ENCODE peak calls at places on chromosome 10, in five cellular contexts. Y is A549, V is tibial artery, D is left ventricle myocardium inferior, T is endothelial cell of umbilical vein. U is an unnamed sample.

GRCh38 chr10:116861796-116862195 is 12.5 kb downstream of the ENO4 start:
- DNase-seq in Y (no peak), V (no peak), D (no peak), T (no peak), U (no peak)

GRCh38 chr10:78139336-78139735 is 105.7 kb downstream of the RPS24 start:
- DNase-seq in Y (no peak), V (no peak), D (no peak), T (no peak), U (no peak)

GRCh38 chr10:49044293-49045217 is 70.8 kb downstream of the VSTM4 start:
- DNase-seq in Y (no peak), V (no peak), D (no peak), T (no peak), U (no peak)

GRCh38 chr10:105183506-105183905 is 542.4 kb downstream of the SORCS3 start:
- DNase-seq in Y (no peak), V (no peak), D (no peak), T (no peak), U (no peak)

GRCh38 chr10:125016611-125017202 is 74.8 kb downstream of the ZRANB1 start:
- DNase-seq in Y (no peak), V (peak), D (peak), T (no peak), U (no peak)

GRCh38 chr10:44437837-44438752 is 53.2 kb upstream of the CXCL12 start:
- DNase-seq in Y (no peak), V (no peak), D (no peak), T (no peak), U (no peak)

GRCh38 chr10:86139066-86139657 is 227.4 kb downstream of the GRID1 start:
- DNase-seq in Y (peak), V (no peak), D (no peak), T (no peak), U (no peak)

GRCh38 chr10:8055420-8056349 is 1.2 kb downstream of the GATA3 start:
- DNase-seq in Y (no peak), V (no peak), D (no peak), T (no peak), U (no peak)

GRCh38 chr10:27838291-27838690 is 92.7 kb upstream of the MKX start:
- DNase-seq in Y (no peak), V (no peak), D (no peak), T (no peak), U (no peak)

GRCh38 chr10:35979116-35979515 is 337.0 kb upstream of the FZD8 start:
- DNase-seq in Y (no peak), V (no peak), D (no peak), T (no peak), U (no peak)

DNA sequence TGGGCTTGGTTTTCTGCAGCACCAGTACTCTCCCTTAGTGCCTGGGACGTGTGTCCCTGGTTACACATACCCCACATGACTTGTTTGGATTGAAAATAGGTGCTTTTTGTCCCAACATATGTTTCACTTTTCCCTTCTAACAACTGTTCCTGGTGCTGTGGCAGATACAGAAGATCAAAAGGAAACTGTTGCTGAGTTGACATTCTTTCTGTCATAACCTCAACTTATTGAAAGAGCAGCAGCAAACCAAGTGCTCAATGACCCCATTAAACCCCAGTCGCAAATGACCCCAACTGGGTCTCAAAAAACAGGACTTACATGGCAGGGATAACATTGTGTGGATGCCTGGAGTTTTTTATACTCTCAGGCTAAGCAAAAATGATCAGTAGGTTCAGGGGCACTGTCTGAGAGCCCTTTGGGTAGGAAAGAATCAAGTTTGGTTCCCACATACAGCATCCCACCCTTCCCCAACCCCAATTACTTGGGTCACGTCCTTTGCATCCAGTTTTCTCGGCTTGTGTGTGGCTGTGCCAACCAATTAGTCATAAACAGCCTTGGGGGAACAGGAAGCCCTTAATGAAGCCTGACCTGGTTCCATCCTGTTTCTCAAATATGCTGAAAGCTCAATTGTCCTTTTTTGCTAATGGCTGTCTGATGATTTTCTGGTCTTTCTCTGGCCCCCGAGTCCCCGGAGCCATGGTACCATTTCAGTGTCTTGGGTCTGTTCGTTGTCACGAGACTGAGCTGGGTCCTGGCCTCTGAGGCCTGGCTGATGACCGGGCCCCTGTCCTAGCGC is 4.9 kb downstream of the HKDC1 start:
- DNase-seq in Y (no peak), V (no peak), D (no peak), T (peak), U (no peak)
- H3K27ac ChIP-seq in Y (no peak), V (no peak), D (no peak), T (peak), U (no peak)

GRCh38 chr10:70889291-70889690 is 926 bp upstream of the PCBD1 start:
- DNase-seq in Y (no peak), V (no peak), D (no peak), T (no peak), U (no peak)
- TF ChIP-seq CTCF in Y (no peak), V (no peak), D (no peak), T (no peak), U (no peak)

GRCh38 chr10:110214380-110214826 is 7.0 kb downstream of the MXI1 start:
- DNase-seq in Y (no peak), V (no peak), D (no peak), T (no peak), U (no peak)

GRCh38 chr10:110216942-110217341 is 9.5 kb downstream of the MXI1 start:
- DNase-seq in Y (no peak), V (no peak), D (no peak), T (no peak), U (no peak)

GRCh38 chr10:110216240-110216639 is 8.8 kb downstream of the MXI1 start:
- DNase-seq in Y (no peak), V (no peak), D (no peak), T (no peak), U (no peak)

GRCh38 chr10:110215286-110215685 is 7.9 kb downstream of the MXI1 start:
- DNase-seq in Y (no peak), V (no peak), D (no peak), T (no peak), U (no peak)

DNA sequence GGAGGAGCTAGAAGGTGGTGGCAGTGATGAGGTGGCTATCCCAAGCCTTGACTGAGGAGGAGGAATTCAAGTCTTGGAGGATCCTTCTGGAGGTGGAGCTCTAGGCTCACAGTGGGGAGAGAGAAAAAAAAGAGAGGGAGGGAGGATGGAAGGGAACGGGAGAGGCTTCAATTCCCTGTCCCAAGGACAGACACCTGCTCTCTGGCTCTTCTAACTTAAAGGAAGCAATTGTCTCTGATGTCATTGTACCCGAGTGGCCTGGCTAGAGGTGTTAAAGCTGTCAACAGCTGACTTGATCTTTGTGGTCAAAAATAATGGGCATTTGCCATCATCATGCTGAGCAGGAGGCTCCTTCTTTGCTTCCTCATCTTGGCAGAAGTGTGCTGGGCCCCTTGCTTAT is 8.3 kb downstream of the MXI1 start:
- DNase-seq in Y (no peak), V (no peak), D (no peak), T (no peak), U (no peak)
- H3K27ac ChIP-seq in Y (no peak), V (peak), D (peak), T (no peak), U (no peak)

GRCh38 chr10:80861882-80862281 is 324.2 kb downstream of the SH2D4B start:
- DNase-seq in Y (no peak), V (no peak), D (no peak), T (no peak), U (no peak)
- TF ChIP-seq CTCF in Y (no peak), V (no peak), D (no peak), T (no peak), U (no peak)

GRCh38 chr10:103828587-103829186 is 26.7 kb downstream of the SH3PXD2A start:
- DNase-seq in Y (no peak), V (no peak), D (no peak), T (no peak), U (no peak)
- H3K27ac ChIP-seq in Y (no peak), V (no peak), D (no peak), T (no peak), U (peak)

GRCh38 chr10:96784253-96784652 is 47.8 kb upstream of the LCOR start:
- DNase-seq in Y (no peak), V (no peak), D (no peak), T (no peak), U (no peak)

GRCh38 chr10:96794786-96795733 is 37.0 kb upstream of the LCOR start:
- DNase-seq in Y (no peak), V (no peak), D (no peak), T (no peak), U (no peak)

GRCh38 chr10:96791902-96792301 is 40.2 kb upstream of the LCOR start:
- DNase-seq in Y (no peak), V (no peak), D (no peak), T (no peak), U (no peak)

GRCh38 chr10:96789571-96790108 is 42.5 kb upstream of the LCOR start:
- DNase-seq in Y (no peak), V (no peak), D (no peak), T (peak), U (no peak)
- TF ChIP-seq CTCF in Y (no peak), V (no peak), D (no peak), T (peak), U (no peak)

GRCh38 chr10:122331615-122332446 is 42.7 kb upstream of the PLEKHA1 start:
- DNase-seq in Y (peak), V (no peak), D (no peak), T (no peak), U (no peak)
- H3K27ac ChIP-seq in Y (peak), V (no peak), D (no peak), T (no peak), U (no peak)

GRCh38 chr10:13206546-13207443 is 27.4 kb downstream of the UCMA start:
- DNase-seq in Y (no peak), V (no peak), D (no peak), T (peak), U (peak)
- TF ChIP-seq CTCF in Y (peak), V (peak), D (peak), T (peak), U (peak)

DNA sequence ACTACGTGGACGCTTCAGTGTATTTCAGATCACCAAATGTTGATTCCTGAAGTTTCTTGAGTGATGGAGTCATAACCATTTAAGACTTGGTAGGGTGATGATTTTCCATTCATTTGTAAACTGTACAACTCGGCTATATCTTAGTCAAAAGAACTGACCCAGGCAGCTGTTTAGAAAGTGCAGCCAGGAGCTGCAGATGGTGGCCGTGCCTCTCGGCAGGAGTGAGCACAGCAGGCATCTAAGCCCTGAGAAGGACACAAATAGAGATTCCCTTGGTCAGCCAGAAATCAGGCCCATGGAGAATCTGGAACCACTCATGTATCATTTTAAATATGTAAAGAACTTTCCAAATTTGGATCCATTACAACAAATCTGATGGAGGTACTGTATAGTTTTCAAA is 177.0 kb upstream of the AKR1E2 start:
- DNase-seq in Y (no peak), V (no peak), D (no peak), T (no peak), U (no peak)
- H3K27ac ChIP-seq in Y (no peak), V (peak), D (peak), T (no peak), U (no peak)

GRCh38 chr10:119616879-119617580 is 20.3 kb upstream of the TIAL1 start:
- DNase-seq in Y (no peak), V (no peak), D (peak), T (no peak), U (no peak)
- TF ChIP-seq CTCF in Y (peak), V (no peak), D (peak), T (peak), U (peak)

U was measured in foreskin keratinocyte.